ENCODE peak calls at places on chromosomes 3 and 15, in five cellular contexts. F is B cell, W is HTR-8/SVneo, I is left ventricle myocardium superior, B is heart right ventricle. P is an unnamed sample.

GRCh38 chr3:63450023-63450422 is 171.9 kb downstream of the SYNPR start:
- DNase-seq in W (no peak), F (no peak), B (no peak), I (no peak), P (no peak)

GRCh38 chr15:101725073-101725472 is 800 bp upstream of the TARS3 start:
- DNase-seq in W (no peak), I (no peak), B (no peak), F (no peak), P (no peak)

GRCh38 chr3:51392301-51393095 is 1.4 kb downstream of the RBM15B start:
- DNase-seq in F (no peak), I (peak; percentile 49), W (no peak), B (no peak), P (no peak)

GRCh38 chr15:68113751-68114150 is 59.6 kb downstream of the PIAS1 start:
- DNase-seq in I (no peak), B (no peak), W (no peak), F (no peak), P (no peak)

GRCh38 chr3:119898478-119899177 is 116.7 kb downstream of the NR1I2 start:
- DNase-seq in I (no peak), W (no peak), B (no peak), F (no peak), P (no peak)

GRCh38 chr15:51448592-51449494 is 107.4 kb downstream of the GLDN start:
- DNase-seq in F (no peak), B (no peak), I (no peak), W (no peak), P (no peak)

GRCh38 chr3:10962481-10963036 is 30.0 kb upstream of the SLC6A1 start:
- DNase-seq in F (no peak), B (no peak), W (no peak), I (no peak), P (no peak)

GRCh38 chr3:126057547-126057819 is 26.4 kb downstream of the SLC41A3 start:
- DNase-seq in W (no peak), B (no peak), I (no peak), F (no peak), P (no peak)

GRCh38 chr3:184485256-184485655 is 76.3 kb upstream of the EPHB3 start:
- DNase-seq in W (no peak), I (no peak), F (no peak), B (no peak), P (no peak)

GRCh38 chr3:33717616-33717865 is 513 bp downstream of the CLASP2 start:
- DNase-seq in I (peak; percentile 76), W (no peak), F (no peak), B (peak; percentile 65), P (peak; percentile 83)

GRCh38 chr15:80389370-80389769 is 14.8 kb upstream of the ARNT2 start:
- DNase-seq in I (no peak), W (no peak), F (no peak), B (no peak), P (no peak)

GRCh38 chr15:42021593-42021992 is 751 bp upstream of the PLA2G4E start:
- DNase-seq in B (no peak), I (no peak), W (no peak), F (no peak), P (no peak)

GRCh38 chr3:126607214-126607908 is 47.6 kb downstream of the TXNRD3 start:
- DNase-seq in F (no peak), I (no peak), W (no peak), B (no peak), P (no peak)

GRCh38 chr3:71491141-71491752 is 92.3 kb downstream of the FOXP1 start:
- DNase-seq in B (no peak), F (no peak), W (no peak), I (no peak), P (no peak)

GRCh38 chr3:138010273-138010590 is 267 bp downstream of the CLDN18 start:
- DNase-seq in W (no peak), B (no peak), F (no peak), I (no peak), P (no peak)

GRCh38 chr3:193168911-193169310 is 72.1 kb upstream of the PLAAT1 start:
- DNase-seq in F (no peak), B (no peak), I (no peak), W (no peak), P (no peak)

GRCh38 chr3:81643721-81644120 is 117.7 kb downstream of the GBE1 start:
- DNase-seq in B (no peak), F (no peak), I (no peak), W (peak; percentile 10), P (no peak)

GRCh38 chr3:56347219-56347871 is 120.9 kb downstream of the ERC2 start:
- DNase-seq in B (no peak), F (no peak), W (no peak), I (no peak), P (no peak)

GRCh38 chr3:14344351-14344750 is 58.1 kb upstream of the SLC6A6 start:
- DNase-seq in W (no peak), B (no peak), F (no peak), I (no peak), P (no peak)

GRCh38 chr3:50516048-50516871 is 12.8 kb upstream of the CACNA2D2 start:
- DNase-seq in I (peak; percentile 80), F (peak; percentile 55), B (peak; percentile 82), W (no peak), P (no peak)

GRCh38 chr15:80462836-80463512 is 58.8 kb downstream of the ARNT2 start:
- DNase-seq in W (no peak), F (no peak), B (no peak), I (no peak), P (no peak)

GRCh38 chr15:27873825-27874224 is 225.3 kb downstream of the OCA2 start:
- DNase-seq in B (no peak), F (no peak), I (no peak), W (no peak), P (no peak)

GRCh38 chr15:58042006-58042405 is 23.5 kb downstream of the ALDH1A2 start:
- DNase-seq in W (no peak), I (no peak), B (no peak), F (no peak), P (no peak)

GRCh38 chr3:12452361-12453330 is 31.6 kb upstream of the TSEN2 start:
- DNase-seq in W (no peak), F (no peak), I (no peak), B (no peak), P (no peak)

GRCh38 chr3:114333180-114333922 is 39.5 kb downstream of the TIGIT start:
- DNase-seq in W (no peak), I (no peak), B (no peak), F (no peak), P (no peak)

GRCh38 chr3:121660356-121661171 is at the start of gene HCLS1:
- DNase-seq in F (peak; percentile 68), I (peak; percentile 42), W (peak; percentile 11), B (peak; percentile 31), P (no peak)

GRCh38 chr3:72892081-72892763 is 4.4 kb downstream of the GXYLT2 start:
- DNase-seq in B (no peak), F (no peak), W (no peak), I (peak; percentile 47), P (no peak)

GRCh38 chr15:31031471-31032064 is 40.1 kb upstream of the MTMR10 start:
- DNase-seq in W (no peak), B (no peak), I (no peak), F (no peak), P (no peak)

GRCh38 chr3:45125550-45126026 is 20.6 kb downstream of the CDCP1 start:
- DNase-seq in B (no peak), I (peak; percentile 31), W (no peak), F (no peak), P (no peak)

GRCh38 chr3:113249601-113250000 is 38.2 kb downstream of the BOC start:
- DNase-seq in W (no peak), B (no peak), F (no peak), I (no peak), P (no peak)

GRCh38 chr3:135134717-135135116 is 339.7 kb downstream of the EPHB1 start:
- DNase-seq in B (no peak), F (no peak), W (no peak), I (no peak), P (no peak)

GRCh38 chr3:77042892-77043291 is 3.0 kb downstream of the ROBO2 start:
- DNase-seq in I (no peak), W (no peak), F (no peak), B (no peak), P (no peak)

GRCh38 chr3:170809021-170809974 is 60.7 kb downstream of the RPL22L1 start:
- DNase-seq in B (no peak), W (peak; percentile 75), I (no peak), F (no peak), P (no peak)

GRCh38 chr3:45178131-45179023 is 32.2 kb upstream of the CDCP1 start:
- DNase-seq in F (no peak), W (peak; percentile 47), B (no peak), I (no peak), P (no peak)

GRCh38 chr3:103949690-103950089 is 1417.0 kb upstream of the ALCAM start:
- DNase-seq in B (no peak), I (no peak), F (no peak), W (peak; percentile 5), P (no peak)

GRCh38 chr3:15319575-15319974 is 12.8 kb downstream of the SH3BP5 start:
- DNase-seq in B (no peak), W (no peak), I (peak; percentile 47), F (no peak), P (peak; percentile 80)